ENCODE peak calls at places on chromosomes 6 and 20, in four cellular contexts. J is H9, P is stomach, N is MM.1S. S is an unnamed sample.

GRCh38 chr6:89724981-89725380 is 86.4 kb upstream of the LYRM2 start:
- DNase-seq in J (no peak), P (no peak), N (no peak), S (no peak)

GRCh38 chr6:11972806-11973205 is 39.3 kb upstream of the HIVEP1 start:
- DNase-seq in J (no peak), P (no peak), N (no peak), S (no peak)

GRCh38 chr6:30111266-30111856 is 1.5 kb downstream of the TRIM31 start:
- DNase-seq in J (no peak), P (no peak), N (no peak), S (no peak)

GRCh38 chr6:56890683-56891429 is 64.1 kb upstream of the BEND6 start:
- DNase-seq in J (no peak), P (no peak), N (peak; percentile 56), S (no peak)

GRCh38 chr6:166600932-166601331 is 14.5 kb upstream of the RAMACL start:
- DNase-seq in J (no peak), P (no peak), N (no peak), S (no peak)

GRCh38 chr6:849075-849506 is 156.2 kb upstream of the EXOC2 start:
- DNase-seq in J (no peak), P (no peak), N (no peak), S (no peak)

GRCh38 chr6:110703010-110703905 is 112.0 kb downstream of the CDK19 start:
- DNase-seq in J (no peak), P (no peak), N (no peak), S (no peak)

GRCh38 chr6:158047120-158047518 is 65.5 kb downstream of the SYNJ2 start:
- DNase-seq in J (no peak), P (no peak), N (no peak), S (peak; percentile 26)

GRCh38 chr6:133608620-133609019 is 280.3 kb upstream of the TCF21 start:
- DNase-seq in J (no peak), P (no peak), N (no peak), S (no peak)

GRCh38 chr6:99745651-99746050 is 139.0 kb downstream of the PRDM13 start:
- DNase-seq in J (no peak), P (no peak), N (no peak), S (no peak)

GRCh38 chr6:75747371-75747984 is 1.6 kb upstream of the MYO6 start:
- DNase-seq in J (no peak), P (peak; percentile 55), N (no peak), S (no peak)

GRCh38 chr6:86961432-86962200 is 24.3 kb downstream of the HTR1E start:
- DNase-seq in J (no peak), P (no peak), N (no peak), S (no peak)

GRCh38 chr6:40472354-40472753 is 114.8 kb downstream of the LRFN2 start:
- DNase-seq in J (no peak), P (no peak), N (no peak), S (no peak)

GRCh38 chr6:113315879-113316278 is 541.3 kb upstream of the MARCKS start:
- DNase-seq in J (no peak), P (no peak), N (no peak), S (no peak)

DNA sequence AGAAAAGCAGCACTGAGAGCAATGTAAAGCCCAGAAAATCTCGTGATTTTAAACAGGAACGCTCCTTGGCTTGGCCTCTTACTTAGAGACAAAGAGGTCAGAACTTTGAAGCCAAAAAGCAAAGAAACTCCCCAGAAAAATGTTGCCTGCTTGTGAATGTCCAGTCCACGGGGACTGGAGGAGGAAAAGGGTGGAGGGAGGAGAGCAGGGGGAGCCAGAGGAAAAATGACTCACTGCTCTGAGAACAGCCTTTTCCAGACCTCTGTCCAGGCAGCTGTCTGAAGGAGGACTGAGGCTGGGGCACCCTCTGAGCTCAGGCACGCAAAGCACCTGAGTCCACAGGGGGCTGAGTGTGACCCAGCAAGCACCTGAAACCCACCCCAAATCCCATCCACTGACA is 64.7 kb downstream of the TRAM2 start:
- DNase-seq in J (no peak), P (no peak), N (no peak), S (no peak)
- H3K4me1 ChIP-seq in J (peaks cover 7% of the 10 kb centered on the region), P (peaks cover 19% of the 10 kb centered on the region), N (peaks cover 4% of the 10 kb centered on the region), S (no peaks in the 10 kb centered on the region)

GRCh38 chr6:32127409-32127716 is 683 bp downstream of the ATF6B start:
- DNase-seq in J (no peak), P (no peak), N (no peak), S (no peak)
- H3K4me1 ChIP-seq in J (no peaks in the 10 kb centered on the region), P (peaks cover 26% of the 10 kb centered on the region), N (peaks cover 18% of the 10 kb centered on the region), S (peaks cover 35% of the 10 kb centered on the region)

GRCh38 chr6:3741477-3741871 is 10.0 kb downstream of the PXDC1 start:
- DNase-seq in J (no peak), P (no peak), N (no peak), S (no peak)

GRCh38 chr6:3743541-3743940 is 8.0 kb downstream of the PXDC1 start:
- DNase-seq in J (no peak), P (no peak), N (no peak), S (no peak)

GRCh38 chr6:3744211-3744900 is 7.2 kb downstream of the PXDC1 start:
- DNase-seq in J (no peak), P (no peak), N (no peak), S (no peak)

GRCh38 chr6:3742076-3742425 is 9.5 kb downstream of the PXDC1 start:
- DNase-seq in J (no peak), P (no peak), N (no peak), S (no peak)

DNA sequence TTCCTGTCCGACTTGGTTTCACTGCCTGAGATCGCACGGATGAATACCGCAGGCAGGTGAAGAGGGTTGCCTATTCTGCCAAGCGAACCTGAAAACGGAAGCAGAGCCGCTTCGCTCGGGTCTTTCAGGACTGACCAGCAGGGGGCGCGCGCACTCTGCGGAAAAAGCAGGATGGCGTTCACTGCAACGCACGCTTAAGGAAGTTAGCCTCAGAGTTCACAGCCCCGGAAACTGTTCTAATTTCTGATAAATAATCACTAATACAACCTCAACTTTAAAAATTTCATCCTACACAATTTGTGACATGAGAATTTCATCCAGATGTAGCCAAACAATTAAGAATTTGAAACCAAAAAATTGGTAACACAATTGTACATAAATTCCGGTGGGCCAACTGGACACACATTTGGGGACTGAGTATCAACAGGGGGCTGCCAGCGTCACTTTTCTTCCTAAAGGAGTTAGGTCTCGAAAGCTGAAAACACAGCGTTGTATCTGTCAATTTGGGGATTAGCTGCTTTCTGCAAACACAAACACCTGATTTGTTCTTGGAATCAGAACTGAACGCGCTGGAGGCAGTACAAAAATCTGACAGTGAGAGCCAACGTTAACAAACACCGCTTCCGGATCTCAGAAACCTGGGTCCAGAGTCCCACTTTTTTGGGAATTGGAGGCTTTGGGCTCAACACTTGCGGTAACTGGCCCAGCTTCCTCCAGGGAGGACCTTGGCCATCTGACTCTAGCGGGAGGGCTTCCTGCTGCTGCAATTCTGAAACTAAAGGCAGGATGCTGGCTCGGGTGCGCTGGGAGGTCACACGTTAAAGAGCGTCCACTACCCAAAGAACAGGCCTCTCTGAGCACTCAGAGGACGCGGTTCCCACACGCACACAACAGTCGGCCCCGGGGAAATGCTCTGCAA is 8.8 kb downstream of the PXDC1 start:
- DNase-seq in J (peak; percentile 86), P (peak; percentile 94), N (peak; percentile 81), S (peak; percentile 84)
- H3K4me1 ChIP-seq in J (no peaks in the 10 kb centered on the region), P (peaks cover 73% of the 10 kb centered on the region), N (peaks cover 5% of the 10 kb centered on the region), S (peaks cover 12% of the 10 kb centered on the region)

GRCh38 chr6:125809771-125810315 is 19.1 kb downstream of the NCOA7 start:
- DNase-seq in J (no peak), P (no peak), N (no peak), S (no peak)

GRCh38 chr6:125810435-125810834 is 19.7 kb downstream of the NCOA7 start:
- DNase-seq in J (no peak), P (no peak), N (no peak), S (no peak)

GRCh38 chr6:125811259-125811658 is 20.5 kb downstream of the NCOA7 start:
- DNase-seq in J (no peak), P (no peak), N (no peak), S (no peak)

GRCh38 chr6:125815050-125815910 is 24.5 kb downstream of the NCOA7 start:
- DNase-seq in J (no peak), P (no peak), N (no peak), S (no peak)

DNA sequence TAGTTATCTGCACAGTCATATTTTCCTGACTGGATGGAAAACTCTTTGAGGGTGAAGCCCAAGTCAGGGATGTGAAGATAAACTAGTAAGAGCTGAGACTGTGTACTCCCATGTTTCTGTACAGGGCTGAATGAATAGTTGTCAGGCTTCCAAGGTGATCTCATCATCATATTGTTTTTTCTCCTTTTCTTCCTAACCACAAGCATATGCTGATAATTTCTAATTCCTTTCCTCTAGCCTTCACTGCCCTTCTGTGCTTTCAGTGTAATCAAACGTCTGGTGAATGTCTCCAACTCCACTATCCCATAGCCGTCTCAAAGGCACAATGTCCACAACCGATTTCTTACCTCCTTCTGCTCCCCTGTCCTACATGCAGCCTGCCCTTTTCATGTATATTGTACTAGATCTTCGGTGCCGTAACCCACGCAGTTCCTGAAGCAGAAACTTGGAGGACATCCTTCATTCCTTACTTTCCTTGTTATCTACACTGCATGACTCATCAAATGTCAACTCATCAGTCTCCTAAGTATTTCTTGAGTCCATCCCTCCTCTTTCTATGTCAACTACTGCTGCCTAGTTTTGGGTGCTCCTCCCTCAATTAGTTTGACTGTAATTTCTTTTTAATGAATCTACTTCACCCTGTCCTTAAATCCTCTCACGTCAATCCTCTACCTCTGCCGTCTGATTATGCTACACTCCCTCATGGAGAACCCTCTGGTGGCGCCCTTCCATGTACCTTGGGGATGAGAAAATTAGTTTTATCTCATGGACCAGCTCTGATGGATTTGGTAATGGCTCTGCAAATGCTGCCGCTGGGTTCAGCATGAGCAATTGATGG is 21.9 kb downstream of the NCOA7 start:
- DNase-seq in J (no peak), P (no peak), N (no peak), S (no peak)
- H3K4me1 ChIP-seq in J (no peaks in the 10 kb centered on the region), P (peaks cover 35% of the 10 kb centered on the region), N (no peaks in the 10 kb centered on the region), S (peaks cover 54% of the 10 kb centered on the region)

DNA sequence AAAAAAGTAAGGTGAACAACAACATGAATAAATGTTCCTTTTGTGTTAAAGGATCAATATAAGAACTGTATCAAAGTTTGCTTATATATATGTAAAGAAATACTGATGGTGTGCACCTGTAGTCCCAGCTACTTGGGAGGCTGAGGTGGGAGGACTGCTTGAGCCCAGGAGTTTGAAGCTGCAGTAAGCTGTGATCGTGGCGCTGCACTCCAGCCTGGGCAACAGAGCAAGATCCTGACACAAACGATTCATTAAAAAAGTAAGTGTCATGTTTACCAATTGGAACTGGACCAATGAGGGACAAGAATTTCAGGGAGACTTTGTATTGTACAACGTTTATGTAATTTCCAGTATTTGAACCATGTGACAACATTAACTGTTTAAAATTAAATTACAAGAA is 5.0 kb upstream of the PHF20 start:
- DNase-seq in J (no peak), P (no peak), N (no peak), S (no peak)
- H3K4me1 ChIP-seq in J (peaks cover 7% of the 10 kb centered on the region), P (peaks cover 36% of the 10 kb centered on the region), N (peaks cover 29% of the 10 kb centered on the region), S (peaks cover 74% of the 10 kb centered on the region)

GRCh38 chr20:38866265-38867061 is 59.8 kb upstream of the FAM83D start:
- DNase-seq in J (no peak), P (no peak), N (no peak), S (no peak)
- H3K4me1 ChIP-seq in J (peaks cover 4% of the 10 kb centered on the region), P (no peaks in the 10 kb centered on the region), N (peaks cover 40% of the 10 kb centered on the region), S (peaks cover 47% of the 10 kb centered on the region)

S was measured in CD4-positive, alpha-beta memory T cell.